ENCODE peak calls at places on chromosome 9, in four cellular contexts. One of them, this sample, is unnamed.

GRCh38 chr9:72351538-72352453 is 13.2 kb downstream of the ZFAND5 start:
- DNase-seq in K562: no peak
- DNase-seq in GM12878: no peak
- DNase-seq in H1: no peak
- DNase-seq in this sample: no peak

GRCh38 chr9:33229359-33230120 is 10.4 kb upstream of the SPINK4 start:
- DNase-seq in K562: no peak
- DNase-seq in H1: no peak
- DNase-seq in GM12878: no peak
- DNase-seq in this sample: peak; percentile 92

GRCh38 chr9:2208991-2209390 is 193.8 kb downstream of the SMARCA2 start:
- DNase-seq in K562: no peak
- DNase-seq in H1: no peak
- DNase-seq in GM12878: no peak
- DNase-seq in this sample: no peak

GRCh38 chr9:136784249-136784996 is 6.7 kb upstream of the TMEM141 start:
- DNase-seq in GM12878: no peak
- DNase-seq in K562: peak; percentile 61
- DNase-seq in H1: no peak
- DNase-seq in this sample: peak; percentile 52

GRCh38 chr9:8653855-8654254 is 854.3 kb upstream of the DMAC1 start:
- DNase-seq in K562: no peak
- DNase-seq in GM12878: no peak
- DNase-seq in H1: no peak
- DNase-seq in this sample: no peak

GRCh38 chr9:27784999-27785713 is 211.9 kb upstream of the C9orf72 start:
- DNase-seq in K562: no peak
- DNase-seq in H1: no peak
- DNase-seq in GM12878: peak; percentile 13
- DNase-seq in this sample: no peak

GRCh38 chr9:124079176-124079925 is 67.8 kb downstream of the LHX2 start:
- DNase-seq in H1: no peak
- DNase-seq in K562: no peak
- DNase-seq in GM12878: no peak
- DNase-seq in this sample: no peak

GRCh38 chr9:115022760-115023434 is 92.5 kb upstream of the TNFSF8 start:
- DNase-seq in H1: no peak
- DNase-seq in K562: no peak
- DNase-seq in GM12878: no peak
- DNase-seq in this sample: no peak

GRCh38 chr9:123414921-123415592 is 59.1 kb downstream of the CRB2 start:
- DNase-seq in H1: no peak
- DNase-seq in GM12878: no peak
- DNase-seq in K562: no peak
- DNase-seq in this sample: no peak

GRCh38 chr9:125484632-125485282 is 222.3 kb downstream of the MAPKAP1 start:
- DNase-seq in GM12878: no peak
- DNase-seq in H1: no peak
- DNase-seq in K562: no peak
- DNase-seq in this sample: no peak

GRCh38 chr9:4035809-4036208 is 264.1 kb downstream of the GLIS3 start:
- DNase-seq in K562: no peak
- DNase-seq in GM12878: no peak
- DNase-seq in H1: no peak
- DNase-seq in this sample: no peak
- TF ChIP-seq MAX in K562: no peak
- TF ChIP-seq MAX in GM12878: no peak
- TF ChIP-seq MAX in H1: no peak
- TF ChIP-seq MAX in this sample: no peak

DNA sequence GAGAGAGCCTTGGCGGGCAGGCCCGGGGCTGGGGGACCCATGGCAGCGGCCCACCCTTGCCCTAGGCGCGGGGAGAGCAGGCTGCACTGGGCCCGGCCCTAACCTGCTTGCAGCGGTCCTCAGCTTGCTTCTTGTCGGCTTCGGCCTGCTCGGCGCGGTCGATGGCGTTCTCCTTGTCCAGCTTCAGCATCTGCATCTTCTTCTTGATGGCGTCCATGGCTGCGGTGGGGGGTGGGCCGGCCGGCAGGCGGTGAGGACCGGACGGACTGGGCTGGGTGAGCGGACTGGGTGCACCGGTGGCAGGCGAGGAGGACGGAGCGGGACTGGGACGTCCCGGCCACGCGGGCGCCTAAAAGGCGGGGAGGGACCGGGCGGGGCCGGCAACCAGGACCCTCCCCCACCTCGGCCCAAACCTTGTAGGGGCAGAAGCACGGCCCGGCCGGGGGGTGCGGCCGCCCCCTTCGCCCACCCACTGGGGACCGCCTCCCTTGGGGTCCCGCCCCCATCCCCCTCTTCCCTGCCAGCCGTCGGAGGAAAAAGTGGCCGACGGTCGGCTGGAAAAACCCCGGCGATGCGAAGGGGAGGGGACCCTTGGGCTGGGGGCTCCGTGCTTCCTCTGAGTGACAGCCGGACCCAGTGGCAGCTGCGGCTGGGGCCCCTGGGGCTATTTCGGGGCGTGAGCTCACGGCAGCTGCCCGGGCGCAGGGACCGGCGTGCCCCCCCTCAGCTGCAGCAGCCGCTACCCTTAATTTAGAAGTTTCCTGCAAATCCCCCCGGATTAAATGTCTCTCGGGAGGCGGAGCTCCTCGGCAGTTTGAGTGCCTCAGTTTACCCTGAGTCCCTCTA is at the start of gene TPM2:
- DNase-seq in GM12878: no peak
- DNase-seq in H1: peak; percentile 84
- DNase-seq in K562: no peak
- DNase-seq in this sample: peak; percentile 33
- TF ChIP-seq EGR1 in GM12878: no peak
- TF ChIP-seq EGR1 in H1: no peak
- TF ChIP-seq EGR1 in K562: no peak
- TF ChIP-seq EGR1 in this sample: no peak

GRCh38 chr9:134455951-134456739 is 129.9 kb downstream of the RXRA start:
- DNase-seq in H1: no peak
- DNase-seq in K562: no peak
- DNase-seq in GM12878: no peak
- DNase-seq in this sample: peak; percentile 35
- TF ChIP-seq POLR2A in H1: no peak
- TF ChIP-seq POLR2A in K562: no peak
- TF ChIP-seq POLR2A in GM12878: peak; percentile 51
- TF ChIP-seq POLR2A in this sample: no peak

GRCh38 chr9:36191290-36191645 is 547 bp downstream of the CLTA start:
- DNase-seq in H1: no peak
- DNase-seq in K562: no peak
- DNase-seq in GM12878: no peak
- DNase-seq in this sample: no peak
- TF ChIP-seq MAX in H1: no peak
- TF ChIP-seq MAX in K562: no peak
- TF ChIP-seq MAX in GM12878: no peak
- TF ChIP-seq MAX in this sample: no peak

DNA sequence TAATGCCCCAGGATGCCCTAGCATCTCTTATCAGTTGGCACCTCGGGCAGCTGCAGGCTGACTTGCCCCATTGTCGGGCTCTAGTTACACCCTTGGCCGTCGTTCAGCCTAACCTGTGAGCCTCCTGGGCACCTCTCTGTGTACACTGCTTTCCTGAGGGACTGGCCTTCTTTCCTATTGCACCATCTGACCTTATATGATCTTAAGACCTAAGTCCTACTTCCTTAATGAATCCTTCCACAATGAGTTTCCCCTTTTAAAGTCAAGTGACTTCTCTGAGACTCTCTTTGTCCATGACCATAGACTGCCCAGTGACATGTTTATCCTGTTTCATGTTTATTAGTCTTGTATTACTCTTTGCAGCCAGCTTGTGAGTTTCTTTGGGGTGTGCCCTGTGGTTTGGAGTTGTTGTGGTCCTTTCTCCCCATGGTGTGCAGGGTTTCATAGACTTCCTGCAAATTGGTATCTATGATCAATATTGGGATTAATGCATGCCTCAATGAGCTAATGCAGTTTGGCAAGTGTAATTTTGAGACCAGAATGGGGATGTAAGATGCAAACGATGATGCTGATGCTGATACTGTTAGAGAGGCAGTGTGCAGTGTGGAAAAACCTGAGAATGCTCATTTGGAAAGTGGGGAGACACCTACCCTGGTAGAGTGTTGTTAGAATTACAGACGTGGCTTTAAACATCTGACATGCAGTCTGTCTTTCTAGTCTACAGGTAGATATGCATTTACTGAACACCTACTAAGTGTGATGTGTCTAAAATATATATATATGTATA is 5.0 kb downstream of the DAPK1 start:
- DNase-seq in H1: no peak
- DNase-seq in K562: no peak
- DNase-seq in GM12878: no peak
- DNase-seq in this sample: no peak
- TF ChIP-seq EGR1 in H1: no peak
- TF ChIP-seq EGR1 in K562: no peak
- TF ChIP-seq EGR1 in GM12878: no peak
- TF ChIP-seq EGR1 in this sample: no peak

GRCh38 chr9:129084087-129084486 is 3.2 kb downstream of the DOLPP1 start:
- DNase-seq in GM12878: no peak
- DNase-seq in H1: no peak
- DNase-seq in K562: no peak
- DNase-seq in this sample: no peak
- TF ChIP-seq POLR2A in GM12878: no peak
- TF ChIP-seq POLR2A in H1: no peak
- TF ChIP-seq POLR2A in K562: no peak
- TF ChIP-seq POLR2A in this sample: no peak

GRCh38 chr9:86804011-86804410 is 143.3 kb downstream of the GAS1 start:
- DNase-seq in GM12878: no peak
- DNase-seq in H1: no peak
- DNase-seq in K562: no peak
- DNase-seq in this sample: no peak

GRCh38 chr9:86807577-86807976 is 139.7 kb downstream of the GAS1 start:
- DNase-seq in K562: no peak
- DNase-seq in GM12878: no peak
- DNase-seq in H1: peak; percentile 54
- DNase-seq in this sample: no peak

GRCh38 chr9:86809151-86809550 is 138.2 kb downstream of the GAS1 start:
- DNase-seq in H1: no peak
- DNase-seq in GM12878: no peak
- DNase-seq in K562: no peak
- DNase-seq in this sample: no peak

GRCh38 chr9:86809968-86810367 is 137.3 kb downstream of the GAS1 start:
- DNase-seq in GM12878: no peak
- DNase-seq in H1: no peak
- DNase-seq in K562: no peak
- DNase-seq in this sample: no peak
- TF ChIP-seq MAX in GM12878: no peak
- TF ChIP-seq MAX in H1: no peak
- TF ChIP-seq MAX in K562: no peak
- TF ChIP-seq MAX in this sample: no peak

GRCh38 chr9:12718482-12719026 is 25.4 kb downstream of the TYRP1 start:
- DNase-seq in K562: no peak
- DNase-seq in H1: peak; percentile 60
- DNase-seq in GM12878: no peak
- DNase-seq in this sample: no peak
- TF ChIP-seq EGR1 in K562: no peak
- TF ChIP-seq EGR1 in H1: no peak
- TF ChIP-seq EGR1 in GM12878: no peak
- TF ChIP-seq EGR1 in this sample: no peak

This sample was measured in HCT116.